ENCODE peak calls at places on chromosomes 2 and 18, in ten cellular contexts. Y is CD8-positive, alpha-beta T cell; X is HCT116; U is HepG2; K is A549; N is mucosa of descending colon; M is body of pancreas; B is gastrocnemius medialis; T is lower lobe of right lung; L is left lung. S is an unnamed sample.
A peak's percentile ranks its signal among the peaks of the same experiment; 100 is the strongest.

GRCh38 chr18:10265560-10266235 is 188.7 kb upstream of the APCDD1 start:
- ATAC-seq in Y (no peak), X (no peak), U (no peak), K (no peak), N (no peak), M (peak; percentile 81), B (no peak), T (peak; percentile 27), L (peak; percentile 53), S (no peak)

GRCh38 chr2:187024739-187025138 is 175.8 kb upstream of the ZSWIM2 start:
- ATAC-seq in Y (no peak), X (no peak), U (no peak), K (no peak), N (no peak), M (no peak), B (no peak), T (no peak), L (no peak), S (no peak)

GRCh38 chr2:174487536-174488162 is 820 bp upstream of the GPR155 start:
- ATAC-seq in Y (no peak), X (peak; percentile 13), U (no peak), K (peak; percentile 6), N (no peak), M (no peak), B (peak; percentile 21), T (no peak), L (no peak), S (no peak)

GRCh38 chr2:68413466-68413865 is 48.4 kb downstream of the PLEK start:
- ATAC-seq in Y (no peak), X (no peak), U (no peak), K (no peak), N (no peak), M (no peak), B (no peak), T (no peak), L (no peak), S (no peak)

GRCh38 chr2:64652231-64653173 is 1.2 kb downstream of the SERTAD2 start:
- ATAC-seq in Y (no peak), X (no peak), U (peak; percentile 22), K (peak; percentile 42), N (peak; percentile 37), M (peak; percentile 10), B (peak; percentile 10), T (peak; percentile 1), L (peak; percentile 21), S (peak; percentile 2)

GRCh38 chr2:55118643-55119065 is 68.4 kb upstream of the RTN4 start:
- ATAC-seq in Y (no peak), X (no peak), U (no peak), K (no peak), N (no peak), M (no peak), B (no peak), T (no peak), L (no peak), S (no peak)

GRCh38 chr2:15178946-15179345 is 382.2 kb downstream of the NBAS start:
- ATAC-seq in Y (peak; percentile 4), X (no peak), U (no peak), K (no peak), N (no peak), M (no peak), B (no peak), T (no peak), L (no peak), S (no peak)

GRCh38 chr2:108965540-108966299 is 23.3 kb downstream of the EDAR start:
- ATAC-seq in Y (peak; percentile 86), X (peak; percentile 37), U (no peak), K (no peak), N (peak; percentile 55), M (no peak), B (no peak), T (no peak), L (no peak), S (no peak)

GRCh38 chr2:102028470-102028869 is 36.7 kb downstream of the IL1R2 start:
- ATAC-seq in Y (no peak), X (no peak), U (no peak), K (no peak), N (no peak), M (no peak), B (no peak), T (no peak), L (no peak), S (no peak)

GRCh38 chr2:181440336-181440735 is 16.9 kb upstream of the ITGA4 start:
- ATAC-seq in Y (no peak), X (no peak), U (no peak), K (no peak), N (peak; percentile 96), M (no peak), B (no peak), T (no peak), L (no peak), S (no peak)
- H3K4me3 ChIP-seq in Y (no peak overlapping the region), X (no peak overlapping the region), U (no peak overlapping the region), K (no peak overlapping the region), N (no peak overlapping the region), M (no peak overlapping the region), B (no peak overlapping the region), T (no peak overlapping the region), L (no peak overlapping the region), S (no peak overlapping the region)

GRCh38 chr2:219244789-219245147 is 476 bp downstream of the GLB1L start:
- ATAC-seq in Y (no peak), X (no peak), U (no peak), K (no peak), N (no peak), M (no peak), B (no peak), T (no peak), L (no peak), S (no peak)
- H3K4me3 ChIP-seq in Y (peak overlapping the region; percentile 94), X (peak overlapping the region; percentile 80), U (peak overlapping the region; percentile 93), K (peak overlapping the region; percentile 78), N (no peak overlapping the region), M (peak overlapping the region; percentile 62), B (peak overlapping the region; percentile 98), T (peak overlapping the region; percentile 97), L (peak overlapping the region; percentile 94), S (peak overlapping the region; percentile 66)

DNA sequence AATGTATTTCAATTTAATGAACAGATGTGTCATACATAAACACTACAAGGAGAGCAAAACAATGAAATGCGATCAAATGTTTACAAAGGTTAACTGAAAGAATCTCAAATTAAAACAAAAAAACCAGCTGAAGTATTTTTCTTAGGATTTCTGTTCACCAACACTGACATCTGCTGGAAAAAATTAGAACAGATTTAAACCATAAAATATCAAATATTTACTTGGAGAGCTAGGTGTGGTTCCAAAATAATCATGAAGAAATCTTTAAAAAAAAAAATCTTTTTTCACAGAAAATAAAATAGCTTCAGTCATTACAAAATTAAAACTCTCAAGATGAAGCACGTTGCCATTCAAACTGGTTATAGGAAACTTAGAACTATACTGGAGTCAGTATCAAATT is 13.8 kb downstream of the MMADHC start:
- ATAC-seq in Y (no peak), X (no peak), U (no peak), K (no peak), N (no peak), M (no peak), B (no peak), T (no peak), L (no peak), S (no peak)
- H3K4me3 ChIP-seq in Y (no peak overlapping the region), X (no peak overlapping the region), U (no peak overlapping the region), K (no peak overlapping the region), N (no peak overlapping the region), M (no peak overlapping the region), B (no peak overlapping the region), T (no peak overlapping the region), L (no peak overlapping the region), S (no peak overlapping the region)

GRCh38 chr2:54099834-54100595 is 15.4 kb upstream of the ACYP2 start:
- ATAC-seq in Y (no peak), X (no peak), U (no peak), K (no peak), N (peak; percentile 59), M (no peak), B (no peak), T (no peak), L (no peak), S (no peak)
- H3K4me3 ChIP-seq in Y (no peak overlapping the region), X (no peak overlapping the region), U (no peak overlapping the region), K (no peak overlapping the region), N (no peak overlapping the region), M (no peak overlapping the region), B (no peak overlapping the region), T (no peak overlapping the region), L (no peak overlapping the region), S (no peak overlapping the region)

GRCh38 chr2:85134255-85135065 is 1.3 kb downstream of the TCF7L1 start:
- ATAC-seq in Y (no peak), X (no peak), U (peak; percentile 27), K (no peak), N (peak; percentile 28), M (no peak), B (no peak), T (peak; percentile 59), L (peak; percentile 59), S (no peak)
- H3K4me3 ChIP-seq in Y (no peak overlapping the region), X (peak overlapping the region; percentile 63), U (peak overlapping the region; percentile 75), K (peak overlapping the region; percentile 61), N (peak overlapping the region; percentile 11), M (peak overlapping the region; percentile 25), B (peak overlapping the region; percentile 94), T (peak overlapping the region; percentile 90), L (peak overlapping the region; percentile 82), S (peak overlapping the region; percentile 90)

GRCh38 chr2:199471443-199472057 is 13.8 kb upstream of the SATB2 start:
- ATAC-seq in Y (no peak), X (peak; percentile 99), U (peak; percentile 97), K (peak; percentile 99), N (peak; percentile 68), M (peak; percentile 96), B (peak; percentile 41), T (peak; percentile 87), L (peak; percentile 95), S (peak; percentile 73)

GRCh38 chr2:199470361-199470671 is 12.6 kb upstream of the SATB2 start:
- ATAC-seq in Y (no peak), X (no peak), U (no peak), K (no peak), N (no peak), M (no peak), B (no peak), T (no peak), L (no peak), S (no peak)

GRCh38 chr2:199469514-199470360 is 12.0 kb upstream of the SATB2 start:
- ATAC-seq in Y (no peak), X (no peak), U (no peak), K (no peak), N (no peak), M (no peak), B (no peak), T (no peak), L (no peak), S (no peak)

GRCh38 chr2:199468561-199469513 is 11.1 kb upstream of the SATB2 start:
- ATAC-seq in Y (peak; percentile 38), X (no peak), U (no peak), K (no peak), N (peak; percentile 50), M (no peak), B (no peak), T (no peak), L (no peak), S (no peak)

DNA sequence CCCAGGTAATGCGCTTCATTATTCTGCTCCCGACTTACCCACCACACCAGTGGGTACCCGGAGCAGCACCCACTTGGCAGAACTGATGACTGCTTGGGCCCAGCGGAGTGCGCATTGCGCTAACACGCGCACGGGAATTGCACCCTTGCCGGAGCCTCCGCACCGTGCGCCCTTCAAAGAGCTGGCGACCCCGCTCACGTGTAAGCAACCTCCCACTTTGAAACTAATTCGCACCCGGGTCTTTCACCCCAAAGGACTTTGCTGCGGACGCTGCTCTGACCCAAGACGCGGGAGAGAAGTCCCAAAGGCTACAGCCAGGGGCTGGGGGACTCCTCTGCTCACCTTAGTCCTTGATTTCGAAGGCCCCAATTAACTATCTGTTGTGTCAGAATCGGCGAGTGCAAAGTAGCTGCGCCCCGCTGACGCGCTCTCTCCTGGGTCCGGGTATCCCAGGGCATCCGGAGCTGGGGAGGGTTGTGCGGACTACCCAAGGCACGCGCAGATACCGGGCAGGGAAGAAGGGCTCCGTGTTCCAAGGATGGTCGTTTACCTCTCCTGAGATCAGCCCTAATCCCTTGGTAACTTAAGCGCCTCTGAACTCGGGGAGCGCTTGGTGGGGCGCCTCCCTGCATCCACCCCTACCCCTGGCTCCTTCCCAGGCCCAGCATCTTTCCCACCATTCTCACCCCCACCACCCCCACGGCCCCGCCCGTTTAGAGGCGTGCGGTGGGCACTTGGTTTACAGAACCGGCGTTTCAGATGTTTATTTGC is 13.1 kb upstream of the SATB2 start:
- ATAC-seq in Y (no peak), X (peak; percentile 44), U (peak; percentile 10), K (peak; percentile 48), N (peak; percentile 3), M (no peak), B (no peak), T (no peak), L (no peak), S (peak; percentile 22)
- H3K4me3 ChIP-seq in Y (no peak overlapping the region), X (peak overlapping the region; percentile 38), U (no peak overlapping the region), K (peak overlapping the region; percentile 35), N (peak overlapping the region; percentile 28), M (no peak overlapping the region), B (peak overlapping the region; percentile 50), T (no peak overlapping the region), L (no peak overlapping the region), S (peak overlapping the region; percentile 21)

S was measured in gastroesophageal sphincter.